ENCODE peak calls at places on chromosomes 6 and 20, in five cellular contexts. One of them, this sample, is unnamed.

GRCh38 chr6:46046558-46047169 is 31.0 kb upstream of the CLIC5 start:
- DNase-seq in left colon: no peak
- DNase-seq in GM04503: no peak
- DNase-seq in COR-L47: no peak
- DNase-seq in thoracic aorta: no peak
- DNase-seq in this sample: no peak

GRCh38 chr20:57928181-57928967 is 218.6 kb upstream of the PMEPA1 start:
- DNase-seq in thoracic aorta: no peak
- DNase-seq in GM04503: peak
- DNase-seq in COR-L47: no peak
- DNase-seq in left colon: no peak
- DNase-seq in this sample: no peak

GRCh38 chr6:84929212-84929611 is 164.8 kb upstream of the TBX18 start:
- DNase-seq in left colon: no peak
- DNase-seq in thoracic aorta: no peak
- DNase-seq in GM04503: no peak
- DNase-seq in COR-L47: no peak
- DNase-seq in this sample: no peak

GRCh38 chr20:23625236-23625964 is 12.4 kb downstream of the CST3 start:
- DNase-seq in COR-L47: no peak
- DNase-seq in left colon: no peak
- DNase-seq in GM04503: no peak
- DNase-seq in thoracic aorta: no peak
- DNase-seq in this sample: no peak

GRCh38 chr6:163466839-163467390 is 52.4 kb downstream of the QKI start:
- DNase-seq in GM04503: no peak
- DNase-seq in COR-L47: no peak
- DNase-seq in left colon: no peak
- DNase-seq in thoracic aorta: no peak
- DNase-seq in this sample: no peak

GRCh38 chr6:154751020-154751800 is 18.0 kb downstream of the SCAF8 start:
- DNase-seq in left colon: no peak
- DNase-seq in COR-L47: no peak
- DNase-seq in GM04503: no peak
- DNase-seq in thoracic aorta: no peak
- DNase-seq in this sample: no peak

GRCh38 chr6:958531-958930 is 265.6 kb upstream of the EXOC2 start:
- DNase-seq in GM04503: peak
- DNase-seq in COR-L47: no peak
- DNase-seq in thoracic aorta: no peak
- DNase-seq in left colon: no peak
- DNase-seq in this sample: peak

GRCh38 chr20:3714092-3714491 is 1.7 kb upstream of the SIGLEC1 start:
- DNase-seq in COR-L47: no peak
- DNase-seq in left colon: no peak
- DNase-seq in GM04503: no peak
- DNase-seq in thoracic aorta: no peak
- DNase-seq in this sample: no peak

GRCh38 chr6:33418690-33419291 is 884 bp upstream of the CUTA start:
- DNase-seq in COR-L47: no peak
- DNase-seq in thoracic aorta: no peak
- DNase-seq in GM04503: no peak
- DNase-seq in left colon: no peak
- DNase-seq in this sample: no peak

GRCh38 chr6:106534564-106534982 is 94.7 kb downstream of the RTN4IP1 start:
- DNase-seq in thoracic aorta: no peak
- DNase-seq in GM04503: no peak
- DNase-seq in left colon: no peak
- DNase-seq in COR-L47: no peak
- DNase-seq in this sample: no peak

GRCh38 chr20:59007758-59008511 is 881 bp upstream of the CTSZ start:
- DNase-seq in left colon: peak
- DNase-seq in GM04503: no peak
- DNase-seq in COR-L47: no peak
- DNase-seq in thoracic aorta: no peak
- DNase-seq in this sample: no peak

GRCh38 chr6:30826961-30827342 is 57.4 kb upstream of the DDR1 start:
- DNase-seq in COR-L47: no peak
- DNase-seq in left colon: peak
- DNase-seq in thoracic aorta: no peak
- DNase-seq in GM04503: no peak
- DNase-seq in this sample: no peak

GRCh38 chr6:108002365-108003221 is 44.6 kb upstream of the SEC63 start:
- DNase-seq in COR-L47: peak
- DNase-seq in left colon: peak
- DNase-seq in thoracic aorta: no peak
- DNase-seq in GM04503: no peak
- DNase-seq in this sample: no peak

GRCh38 chr6:159981591-159982245 is 12.8 kb downstream of the IGF2R start:
- DNase-seq in thoracic aorta: no peak
- DNase-seq in COR-L47: no peak
- DNase-seq in GM04503: no peak
- DNase-seq in left colon: no peak
- DNase-seq in this sample: no peak

GRCh38 chr20:4569092-4569491 is 152.6 kb upstream of the PRND start:
- DNase-seq in GM04503: no peak
- DNase-seq in COR-L47: no peak
- DNase-seq in left colon: no peak
- DNase-seq in thoracic aorta: no peak
- DNase-seq in this sample: no peak

GRCh38 chr6:7496266-7496875 is 45.1 kb upstream of the DSP start:
- DNase-seq in thoracic aorta: no peak
- DNase-seq in COR-L47: no peak
- DNase-seq in left colon: no peak
- DNase-seq in GM04503: no peak
- DNase-seq in this sample: no peak

GRCh38 chr20:40743172-40743775 is 54.2 kb upstream of the MAFB start:
- DNase-seq in thoracic aorta: no peak
- DNase-seq in left colon: no peak
- DNase-seq in COR-L47: no peak
- DNase-seq in GM04503: no peak
- DNase-seq in this sample: no peak

GRCh38 chr6:34491091-34491430 is 25.2 kb downstream of the PACSIN1 start:
- DNase-seq in thoracic aorta: no peak
- DNase-seq in COR-L47: peak
- DNase-seq in left colon: no peak
- DNase-seq in GM04503: no peak
- DNase-seq in this sample: no peak

GRCh38 chr6:121652726-121653623 is 217.5 kb downstream of the GJA1 start:
- DNase-seq in GM04503: peak
- DNase-seq in thoracic aorta: no peak
- DNase-seq in left colon: no peak
- DNase-seq in COR-L47: no peak
- DNase-seq in this sample: peak

GRCh38 chr6:66605011-66605410 is 898.0 kb upstream of the EYS start:
- DNase-seq in left colon: no peak
- DNase-seq in GM04503: no peak
- DNase-seq in thoracic aorta: no peak
- DNase-seq in COR-L47: no peak
- DNase-seq in this sample: no peak

GRCh38 chr6:3997144-3997770 is 81.7 kb downstream of the FAM217A start:
- DNase-seq in thoracic aorta: no peak
- DNase-seq in left colon: no peak
- DNase-seq in COR-L47: no peak
- DNase-seq in GM04503: peak
- DNase-seq in this sample: no peak

GRCh38 chr6:1940381-1940780 is 305.0 kb downstream of the GMDS start:
- DNase-seq in GM04503: no peak
- DNase-seq in COR-L47: no peak
- DNase-seq in thoracic aorta: no peak
- DNase-seq in left colon: no peak
- DNase-seq in this sample: no peak

GRCh38 chr6:42199106-42199981 is 4.6 kb upstream of the GUCA1B start:
- DNase-seq in GM04503: no peak
- DNase-seq in left colon: no peak
- DNase-seq in thoracic aorta: no peak
- DNase-seq in COR-L47: no peak
- DNase-seq in this sample: no peak

GRCh38 chr20:23534801-23535593 is 33.3 kb downstream of the CST9L start:
- DNase-seq in COR-L47: no peak
- DNase-seq in thoracic aorta: no peak
- DNase-seq in left colon: no peak
- DNase-seq in GM04503: no peak
- DNase-seq in this sample: no peak

GRCh38 chr6:88708197-88708744 is 255.1 kb downstream of the RNGTT start:
- DNase-seq in thoracic aorta: no peak
- DNase-seq in COR-L47: no peak
- DNase-seq in left colon: no peak
- DNase-seq in GM04503: no peak
- DNase-seq in this sample: no peak